ENCODE peak calls at places on chromosomes 3 and 15, in six cellular contexts. One of them, this sample, is unnamed.
A peak's percentile ranks its signal among the peaks of the same experiment; 100 is the strongest.

GRCh38 chr3:114319453-114319852 is 25.6 kb downstream of the TIGIT start:
- DNase-seq in naive thymus-derived CD4-positive, alpha-beta T cell: no peak
- DNase-seq in aorta: no peak
- DNase-seq in A549: no peak
- DNase-seq in CD4-positive, alpha-beta memory T cell: no peak
- DNase-seq in SJCRH30: peak; percentile 38
- DNase-seq in this sample: no peak

GRCh38 chr3:129829640-129830039 is 63.9 kb downstream of the TMCC1 start:
- DNase-seq in naive thymus-derived CD4-positive, alpha-beta T cell: peak; percentile 31
- DNase-seq in aorta: no peak
- DNase-seq in A549: peak; percentile 30
- DNase-seq in CD4-positive, alpha-beta memory T cell: peak; percentile 20
- DNase-seq in SJCRH30: peak; percentile 50
- DNase-seq in this sample: no peak

GRCh38 chr3:105409364-105409763 is 42.7 kb downstream of the ALCAM start:
- DNase-seq in naive thymus-derived CD4-positive, alpha-beta T cell: no peak
- DNase-seq in aorta: no peak
- DNase-seq in A549: no peak
- DNase-seq in CD4-positive, alpha-beta memory T cell: no peak
- DNase-seq in SJCRH30: no peak
- DNase-seq in this sample: no peak

GRCh38 chr3:7813412-7813811 is 688.2 kb upstream of the LMCD1 start:
- DNase-seq in naive thymus-derived CD4-positive, alpha-beta T cell: no peak
- DNase-seq in aorta: no peak
- DNase-seq in A549: no peak
- DNase-seq in CD4-positive, alpha-beta memory T cell: no peak
- DNase-seq in SJCRH30: no peak
- DNase-seq in this sample: no peak

GRCh38 chr3:64318001-64318400 is 92.7 kb upstream of the PRICKLE2 start:
- DNase-seq in naive thymus-derived CD4-positive, alpha-beta T cell: no peak
- DNase-seq in aorta: no peak
- DNase-seq in A549: no peak
- DNase-seq in CD4-positive, alpha-beta memory T cell: no peak
- DNase-seq in SJCRH30: no peak
- DNase-seq in this sample: no peak

GRCh38 chr3:126912491-126913195 is 70.3 kb upstream of the PLXNA1 start:
- DNase-seq in naive thymus-derived CD4-positive, alpha-beta T cell: no peak
- DNase-seq in aorta: peak; percentile 52
- DNase-seq in A549: no peak
- DNase-seq in CD4-positive, alpha-beta memory T cell: no peak
- DNase-seq in SJCRH30: no peak
- DNase-seq in this sample: no peak

GRCh38 chr15:23424111-23424904 is 22.7 kb downstream of the GOLGA6L2 start:
- DNase-seq in naive thymus-derived CD4-positive, alpha-beta T cell: no peak
- DNase-seq in aorta: peak; percentile 44
- DNase-seq in A549: no peak
- DNase-seq in CD4-positive, alpha-beta memory T cell: no peak
- DNase-seq in SJCRH30: no peak
- DNase-seq in this sample: no peak

GRCh38 chr15:67121725-67122600 is 56.6 kb downstream of the SMAD3 start:
- DNase-seq in naive thymus-derived CD4-positive, alpha-beta T cell: no peak
- DNase-seq in aorta: no peak
- DNase-seq in A549: no peak
- DNase-seq in CD4-positive, alpha-beta memory T cell: no peak
- DNase-seq in SJCRH30: no peak
- DNase-seq in this sample: no peak

GRCh38 chr15:94032571-94032970 is 198.8 kb upstream of the MCTP2 start:
- DNase-seq in naive thymus-derived CD4-positive, alpha-beta T cell: no peak
- DNase-seq in aorta: no peak
- DNase-seq in A549: no peak
- DNase-seq in CD4-positive, alpha-beta memory T cell: no peak
- DNase-seq in SJCRH30: no peak
- DNase-seq in this sample: no peak

GRCh38 chr15:94229591-94230365 is 1.6 kb upstream of the MCTP2 start:
- DNase-seq in naive thymus-derived CD4-positive, alpha-beta T cell: peak; percentile 54
- DNase-seq in aorta: no peak
- DNase-seq in A549: no peak
- DNase-seq in CD4-positive, alpha-beta memory T cell: peak; percentile 57
- DNase-seq in SJCRH30: no peak
- DNase-seq in this sample: no peak

GRCh38 chr3:161104561-161105551 is at the start of gene B3GALNT1:
- DNase-seq in naive thymus-derived CD4-positive, alpha-beta T cell: peak; percentile 11
- DNase-seq in aorta: peak; percentile 85
- DNase-seq in A549: peak; percentile 4
- DNase-seq in CD4-positive, alpha-beta memory T cell: no peak
- DNase-seq in SJCRH30: no peak
- DNase-seq in this sample: no peak

GRCh38 chr3:15536856-15537255 is 15.3 kb upstream of the COLQ start:
- DNase-seq in naive thymus-derived CD4-positive, alpha-beta T cell: no peak
- DNase-seq in aorta: no peak
- DNase-seq in A549: no peak
- DNase-seq in CD4-positive, alpha-beta memory T cell: no peak
- DNase-seq in SJCRH30: no peak
- DNase-seq in this sample: no peak
- H3K4me1 ChIP-seq in naive thymus-derived CD4-positive, alpha-beta T cell: peaks cover 33% of the 10 kb centered on the region
- H3K4me1 ChIP-seq in aorta: no peaks in the 10 kb centered on the region
- H3K4me1 ChIP-seq in A549: no peaks in the 10 kb centered on the region
- H3K4me1 ChIP-seq in CD4-positive, alpha-beta memory T cell: peaks cover 65% of the 10 kb centered on the region
- H3K4me1 ChIP-seq in SJCRH30: no peaks in the 10 kb centered on the region
- H3K4me1 ChIP-seq in this sample: peaks cover 41% of the 10 kb centered on the region

GRCh38 chr15:43510230-43511011 is 7.0 kb upstream of the MAP1A start:
- DNase-seq in naive thymus-derived CD4-positive, alpha-beta T cell: peak; percentile 95
- DNase-seq in aorta: peak; percentile 99
- DNase-seq in A549: peak; percentile 80
- DNase-seq in CD4-positive, alpha-beta memory T cell: peak; percentile 97
- DNase-seq in SJCRH30: peak; percentile 99
- DNase-seq in this sample: peak; percentile 96
- H3K4me1 ChIP-seq in naive thymus-derived CD4-positive, alpha-beta T cell: peaks cover 14% of the 10 kb centered on the region
- H3K4me1 ChIP-seq in aorta: peaks cover 3% of the 10 kb centered on the region
- H3K4me1 ChIP-seq in A549: peaks cover 18% of the 10 kb centered on the region
- H3K4me1 ChIP-seq in CD4-positive, alpha-beta memory T cell: peaks cover 40% of the 10 kb centered on the region
- H3K4me1 ChIP-seq in SJCRH30: peaks cover 42% of the 10 kb centered on the region
- H3K4me1 ChIP-seq in this sample: peaks cover 21% of the 10 kb centered on the region

GRCh38 chr3:36909666-36910065 is 35.2 kb downstream of the TRANK1 start:
- DNase-seq in naive thymus-derived CD4-positive, alpha-beta T cell: no peak
- DNase-seq in aorta: no peak
- DNase-seq in A549: no peak
- DNase-seq in CD4-positive, alpha-beta memory T cell: no peak
- DNase-seq in SJCRH30: no peak
- DNase-seq in this sample: no peak

GRCh38 chr3:36906504-36907149 is 38.2 kb downstream of the TRANK1 start:
- DNase-seq in naive thymus-derived CD4-positive, alpha-beta T cell: peak; percentile 27
- DNase-seq in aorta: no peak
- DNase-seq in A549: no peak
- DNase-seq in CD4-positive, alpha-beta memory T cell: peak; percentile 34
- DNase-seq in SJCRH30: no peak
- DNase-seq in this sample: no peak

GRCh38 chr3:36908647-36909180 is 36.1 kb downstream of the TRANK1 start:
- DNase-seq in naive thymus-derived CD4-positive, alpha-beta T cell: no peak
- DNase-seq in aorta: no peak
- DNase-seq in A549: no peak
- DNase-seq in CD4-positive, alpha-beta memory T cell: no peak
- DNase-seq in SJCRH30: no peak
- DNase-seq in this sample: no peak

GRCh38 chr3:36909181-36909580 is 35.7 kb downstream of the TRANK1 start:
- DNase-seq in naive thymus-derived CD4-positive, alpha-beta T cell: no peak
- DNase-seq in aorta: no peak
- DNase-seq in A549: no peak
- DNase-seq in CD4-positive, alpha-beta memory T cell: no peak
- DNase-seq in SJCRH30: no peak
- DNase-seq in this sample: no peak

DNA sequence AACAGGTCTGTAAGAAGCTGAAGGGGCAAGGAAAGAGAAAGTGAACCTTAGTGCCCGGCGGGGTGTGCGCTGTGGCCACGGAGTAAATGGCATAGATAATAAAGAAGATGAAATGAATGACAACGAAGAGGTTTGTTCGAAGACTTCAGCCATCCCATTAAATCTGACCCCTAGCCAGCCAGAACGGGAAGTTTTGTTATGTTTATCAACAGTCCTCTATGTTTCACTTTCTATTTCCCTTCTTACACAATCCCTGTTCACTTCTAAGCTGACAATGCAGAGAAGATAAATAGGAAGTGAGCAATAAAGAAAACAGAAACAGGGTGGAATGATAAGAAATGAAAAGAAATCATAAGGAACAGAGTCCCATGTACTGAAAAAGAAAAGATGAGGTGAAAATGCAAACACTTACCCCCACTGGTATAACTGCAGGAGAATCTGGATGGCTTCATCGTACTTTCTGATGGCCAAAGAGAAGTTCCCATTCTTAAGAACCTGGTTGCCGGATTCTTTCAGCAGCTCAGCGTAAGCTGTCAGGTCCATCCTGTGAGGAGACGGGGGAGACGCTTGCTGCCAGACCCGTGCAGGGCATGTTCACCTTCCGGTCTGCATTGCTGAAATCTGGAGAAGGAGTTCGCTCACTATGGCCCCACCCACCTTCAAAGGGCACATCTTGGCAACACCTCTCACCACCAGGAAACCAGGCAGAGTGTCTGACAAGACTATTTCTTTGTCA is 36.8 kb downstream of the TRANK1 start:
- DNase-seq in naive thymus-derived CD4-positive, alpha-beta T cell: peak; percentile 68
- DNase-seq in aorta: no peak
- DNase-seq in A549: peak; percentile 79
- DNase-seq in CD4-positive, alpha-beta memory T cell: peak; percentile 66
- DNase-seq in SJCRH30: no peak
- DNase-seq in this sample: peak; percentile 78
- H3K4me1 ChIP-seq in naive thymus-derived CD4-positive, alpha-beta T cell: peaks cover 44% of the 10 kb centered on the region
- H3K4me1 ChIP-seq in aorta: no peaks in the 10 kb centered on the region
- H3K4me1 ChIP-seq in A549: peaks cover 20% of the 10 kb centered on the region
- H3K4me1 ChIP-seq in CD4-positive, alpha-beta memory T cell: peaks cover 74% of the 10 kb centered on the region
- H3K4me1 ChIP-seq in SJCRH30: no peaks in the 10 kb centered on the region
- H3K4me1 ChIP-seq in this sample: peaks cover 49% of the 10 kb centered on the region

GRCh38 chr3:149590691-149591441 is 67.0 kb downstream of the WWTR1 start:
- DNase-seq in naive thymus-derived CD4-positive, alpha-beta T cell: no peak
- DNase-seq in aorta: no peak
- DNase-seq in A549: no peak
- DNase-seq in CD4-positive, alpha-beta memory T cell: no peak
- DNase-seq in SJCRH30: peak; percentile 59
- DNase-seq in this sample: no peak
- H3K4me1 ChIP-seq in naive thymus-derived CD4-positive, alpha-beta T cell: no peaks in the 10 kb centered on the region
- H3K4me1 ChIP-seq in aorta: peaks cover 6% of the 10 kb centered on the region
- H3K4me1 ChIP-seq in A549: peaks cover 89% of the 10 kb centered on the region
- H3K4me1 ChIP-seq in CD4-positive, alpha-beta memory T cell: no peaks in the 10 kb centered on the region
- H3K4me1 ChIP-seq in SJCRH30: peaks cover 64% of the 10 kb centered on the region
- H3K4me1 ChIP-seq in this sample: no peaks in the 10 kb centered on the region

GRCh38 chr3:172070799-172071198 is 31.4 kb downstream of the FNDC3B start:
- DNase-seq in naive thymus-derived CD4-positive, alpha-beta T cell: no peak
- DNase-seq in aorta: no peak
- DNase-seq in A549: no peak
- DNase-seq in CD4-positive, alpha-beta memory T cell: no peak
- DNase-seq in SJCRH30: no peak
- DNase-seq in this sample: no peak
- H3K4me1 ChIP-seq in naive thymus-derived CD4-positive, alpha-beta T cell: no peaks in the 10 kb centered on the region
- H3K4me1 ChIP-seq in aorta: peaks cover 19% of the 10 kb centered on the region
- H3K4me1 ChIP-seq in A549: peaks cover 89% of the 10 kb centered on the region
- H3K4me1 ChIP-seq in CD4-positive, alpha-beta memory T cell: no peaks in the 10 kb centered on the region
- H3K4me1 ChIP-seq in SJCRH30: peaks cover 7% of the 10 kb centered on the region
- H3K4me1 ChIP-seq in this sample: peaks cover 14% of the 10 kb centered on the region

GRCh38 chr3:108503722-108504121 is 6.7 kb downstream of the MYH15 start:
- DNase-seq in naive thymus-derived CD4-positive, alpha-beta T cell: no peak
- DNase-seq in aorta: no peak
- DNase-seq in A549: no peak
- DNase-seq in CD4-positive, alpha-beta memory T cell: no peak
- DNase-seq in SJCRH30: no peak
- DNase-seq in this sample: no peak

GRCh38 chr3:108507887-108508286 is 2.5 kb downstream of the MYH15 start:
- DNase-seq in naive thymus-derived CD4-positive, alpha-beta T cell: no peak
- DNase-seq in aorta: no peak
- DNase-seq in A549: no peak
- DNase-seq in CD4-positive, alpha-beta memory T cell: no peak
- DNase-seq in SJCRH30: no peak
- DNase-seq in this sample: no peak

GRCh38 chr3:108509873-108510272 is 523 bp downstream of the MYH15 start:
- DNase-seq in naive thymus-derived CD4-positive, alpha-beta T cell: no peak
- DNase-seq in aorta: no peak
- DNase-seq in A549: no peak
- DNase-seq in CD4-positive, alpha-beta memory T cell: no peak
- DNase-seq in SJCRH30: no peak
- DNase-seq in this sample: no peak

GRCh38 chr3:108509263-108509662 is 1.1 kb downstream of the MYH15 start:
- DNase-seq in naive thymus-derived CD4-positive, alpha-beta T cell: no peak
- DNase-seq in aorta: no peak
- DNase-seq in A549: no peak
- DNase-seq in CD4-positive, alpha-beta memory T cell: no peak
- DNase-seq in SJCRH30: no peak
- DNase-seq in this sample: no peak

DNA sequence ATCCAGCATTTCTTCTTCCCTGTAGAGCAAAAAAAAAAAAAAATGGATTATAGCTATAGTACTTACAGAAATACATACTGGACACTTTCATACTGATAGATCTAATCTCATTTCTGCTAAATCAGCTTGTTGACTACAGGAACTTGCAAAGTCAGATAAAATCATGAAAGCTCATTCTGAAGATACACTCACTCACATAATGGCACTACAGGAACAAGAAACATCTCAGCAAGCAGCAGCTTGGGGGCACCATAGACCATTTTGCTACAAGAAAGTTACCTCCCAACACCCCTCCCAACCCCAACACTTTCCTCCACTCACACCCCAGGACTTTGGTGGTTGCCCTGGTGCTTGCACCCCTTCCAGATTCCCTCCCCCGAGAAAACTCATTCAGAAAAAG is 4.6 kb downstream of the MYH15 start:
- DNase-seq in naive thymus-derived CD4-positive, alpha-beta T cell: no peak
- DNase-seq in aorta: no peak
- DNase-seq in A549: no peak
- DNase-seq in CD4-positive, alpha-beta memory T cell: no peak
- DNase-seq in SJCRH30: no peak
- DNase-seq in this sample: no peak
- H3K4me1 ChIP-seq in naive thymus-derived CD4-positive, alpha-beta T cell: no peaks in the 10 kb centered on the region
- H3K4me1 ChIP-seq in aorta: no peaks in the 10 kb centered on the region
- H3K4me1 ChIP-seq in A549: no peaks in the 10 kb centered on the region
- H3K4me1 ChIP-seq in CD4-positive, alpha-beta memory T cell: no peaks in the 10 kb centered on the region
- H3K4me1 ChIP-seq in SJCRH30: no peaks in the 10 kb centered on the region
- H3K4me1 ChIP-seq in this sample: no peaks in the 10 kb centered on the region

This sample was measured in CD8-positive, alpha-beta T cell.